ENCODE peak calls at places on chromosomes 2 and 18, in four cellular contexts. W is stimulated activated effector memory CD8-positive, alpha-beta T cell treated with anti-CD3 and anti-CD28 coated beads, Interleukin-12 subunit alpha, Interleukin-12 subunit beta, amount 100 ng/mL, for 72 hours; T is activated naive CD4-positive, alpha-beta T cell treated with anti-CD3 and anti-CD28 coated beads, Interleukin-2, amount 50 U/mL, for 72 hours; Q is gastrocnemius medialis. Z is an unnamed sample.

GRCh38 chr2:166375205-166375735 is 474 bp downstream of the SCN9A start:
- ATAC-seq in Q (peak), W (no peak), T (no peak), Z (no peak)

GRCh38 chr2:186820303-186820702 is 28.7 kb downstream of the ZSWIM2 start:
- ATAC-seq in T (no peak), Q (no peak), W (no peak), Z (no peak)

GRCh38 chr2:202035941-202036372 is 2.3 kb downstream of the FZD7 start:
- ATAC-seq in W (no peak), Q (no peak), T (no peak), Z (no peak)

GRCh38 chr2:206354129-206354528 is 79.7 kb downstream of the ZDBF2 start:
- ATAC-seq in Q (no peak), W (no peak), T (no peak), Z (no peak)

GRCh38 chr2:25041307-25041927 is 459 bp upstream of the EFR3B start:
- ATAC-seq in T (peak), W (no peak), Q (peak), Z (peak)

GRCh38 chr2:42723465-42723864 is 40.5 kb downstream of the OXER1 start:
- ATAC-seq in T (no peak), W (no peak), Q (no peak), Z (no peak)

GRCh38 chr2:40559175-40559574 is 107.3 kb upstream of the SLC8A1 start:
- ATAC-seq in T (no peak), Q (no peak), W (no peak), Z (no peak)

GRCh38 chr2:234267534-234267933 is 217.0 kb downstream of the SPP2 start:
- ATAC-seq in W (no peak), T (no peak), Q (no peak), Z (no peak)

GRCh38 chr18:37258819-37259218 is 306.8 kb downstream of the CELF4 start:
- ATAC-seq in T (no peak), W (no peak), Q (no peak), Z (no peak)

GRCh38 chr2:74415762-74416395 is 5.5 kb downstream of the C2orf81 start:
- ATAC-seq in W (no peak), Q (no peak), T (peak), Z (no peak)

GRCh38 chr18:34649072-34649471 is 61.0 kb upstream of the DTNA start:
- ATAC-seq in Q (no peak), W (no peak), T (no peak), Z (no peak)

GRCh38 chr2:238267884-238268680 is 20.3 kb downstream of the PER2 start:
- ATAC-seq in T (no peak), W (no peak), Q (no peak), Z (no peak)

GRCh38 chr18:36839835-36840234 is 10.9 kb downstream of the KIAA1328 start:
- ATAC-seq in Q (no peak), T (no peak), W (no peak), Z (no peak)

GRCh38 chr2:43791035-43791434 is 17.2 kb downstream of the DYNC2LI1 start:
- ATAC-seq in T (no peak), Q (no peak), W (no peak), Z (no peak)

GRCh38 chr18:778194-779007 is 33.6 kb downstream of the YES1 start:
- ATAC-seq in T (no peak), Q (no peak), W (no peak), Z (no peak)

GRCh38 chr2:192828947-192829346 is 634.2 kb upstream of the TMEFF2 start:
- ATAC-seq in Q (no peak), W (no peak), T (no peak), Z (peak)

GRCh38 chr18:13310286-13310685 is 91.7 kb downstream of the LDLRAD4 start:
- ATAC-seq in T (no peak), Q (no peak), W (no peak), Z (peak)

GRCh38 chr2:24360963-24361330 is 611 bp upstream of the ITSN2 start:
- ATAC-seq in T (no peak), Q (no peak), W (no peak), Z (no peak)

GRCh38 chr2:229519655-229520054 is 194.7 kb downstream of the DNER start:
- ATAC-seq in W (no peak), Q (no peak), T (no peak), Z (peak)

GRCh38 chr2:36469701-36470100 is 114.1 kb downstream of the CRIM1 start:
- ATAC-seq in Q (no peak), T (no peak), W (no peak), Z (no peak)

GRCh38 chr18:21664069-21664468 is 40.5 kb downstream of the ABHD3 start:
- ATAC-seq in Q (no peak), W (no peak), T (no peak), Z (no peak)

GRCh38 chr2:224938670-224939309 is 103.5 kb downstream of the DOCK10 start:
- ATAC-seq in W (peak), Q (no peak), T (peak), Z (peak)

Z was measured in stimulated activated memory B cell treated with anti-CD40 and anti-IgM and Interleukin-4, amounts not matched to agents 10 μg/mL and 1 μg/mL and 100 μg/mL, for 72 hours.